ENCODE peak calls at places on chromosome 11, in four cellular contexts. G is trophoblast cell, S is H1, F is IMR-90. P is an unnamed sample.

GRCh38 chr11:24683578-24683977 is 186.7 kb downstream of the LUZP2 start:
- DNase-seq in G (no peak), S (no peak), F (no peak), P (no peak)

GRCh38 chr11:75201771-75202170 is 38.8 kb upstream of the TPBGL start:
- DNase-seq in G (no peak), S (no peak), F (no peak), P (peak; percentile 89)

GRCh38 chr11:121445071-121445768 is 6.9 kb upstream of the SORL1 start:
- DNase-seq in G (no peak), S (no peak), F (no peak), P (no peak)

GRCh38 chr11:116162086-116162485 is 610.7 kb downstream of the BUD13 start:
- DNase-seq in G (no peak), S (peak; percentile 11), F (no peak), P (no peak)

GRCh38 chr11:64239662-64240466 is 1.0 kb upstream of the FKBP2 start:
- DNase-seq in G (peak; percentile 63), S (no peak), F (no peak), P (no peak)

GRCh38 chr11:2142762-2143202 is 3.6 kb upstream of the IGF2 start:
- DNase-seq in G (peak; percentile 45), S (no peak), F (peak; percentile 52), P (no peak)

GRCh38 chr11:109522116-109522755 is 100.2 kb downstream of the C11orf87 start:
- DNase-seq in G (no peak), S (no peak), F (no peak), P (no peak)

GRCh38 chr11:59226396-59226795 is 13.7 kb upstream of the MPEG1 start:
- DNase-seq in G (no peak), S (no peak), F (no peak), P (no peak)

DNA sequence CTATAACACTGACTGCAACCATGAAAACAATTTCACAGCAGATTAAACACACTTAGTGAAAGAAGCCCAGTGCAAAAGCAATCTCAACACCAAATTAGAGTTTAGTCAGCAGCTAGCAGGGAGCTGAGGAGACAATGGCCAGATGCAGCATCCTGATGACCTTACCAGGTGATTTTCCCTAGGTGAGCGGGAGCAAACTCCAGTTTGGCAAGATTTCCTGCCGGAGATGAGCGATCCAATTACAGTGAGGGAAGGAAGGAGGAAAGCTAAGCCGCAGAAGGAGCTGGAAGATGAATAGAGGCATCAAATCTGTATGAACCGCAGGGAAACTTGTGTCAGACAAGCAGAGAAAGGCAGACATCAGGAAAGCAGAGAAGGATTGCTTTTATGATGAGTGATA is 273.9 kb upstream of the B3GAT1 start:
- DNase-seq in G (no peak), S (no peak), F (no peak), P (peak; percentile 31)
- H2AK5ac ChIP-seq in G (no peak overlapping the region), S (no peak overlapping the region), F (no peak overlapping the region), P (no peak overlapping the region)

GRCh38 chr11:19844806-19845205 is 132.2 kb downstream of the NAV2 start:
- DNase-seq in G (no peak), S (no peak), F (no peak), P (no peak)
- H3K36me3 ChIP-seq in G (no peaks in the 10 kb centered on the region), S (peaks cover 30% of the 10 kb centered on the region), F (peaks cover 9% of the 10 kb centered on the region), P (no peaks in the 10 kb centered on the region)

DNA sequence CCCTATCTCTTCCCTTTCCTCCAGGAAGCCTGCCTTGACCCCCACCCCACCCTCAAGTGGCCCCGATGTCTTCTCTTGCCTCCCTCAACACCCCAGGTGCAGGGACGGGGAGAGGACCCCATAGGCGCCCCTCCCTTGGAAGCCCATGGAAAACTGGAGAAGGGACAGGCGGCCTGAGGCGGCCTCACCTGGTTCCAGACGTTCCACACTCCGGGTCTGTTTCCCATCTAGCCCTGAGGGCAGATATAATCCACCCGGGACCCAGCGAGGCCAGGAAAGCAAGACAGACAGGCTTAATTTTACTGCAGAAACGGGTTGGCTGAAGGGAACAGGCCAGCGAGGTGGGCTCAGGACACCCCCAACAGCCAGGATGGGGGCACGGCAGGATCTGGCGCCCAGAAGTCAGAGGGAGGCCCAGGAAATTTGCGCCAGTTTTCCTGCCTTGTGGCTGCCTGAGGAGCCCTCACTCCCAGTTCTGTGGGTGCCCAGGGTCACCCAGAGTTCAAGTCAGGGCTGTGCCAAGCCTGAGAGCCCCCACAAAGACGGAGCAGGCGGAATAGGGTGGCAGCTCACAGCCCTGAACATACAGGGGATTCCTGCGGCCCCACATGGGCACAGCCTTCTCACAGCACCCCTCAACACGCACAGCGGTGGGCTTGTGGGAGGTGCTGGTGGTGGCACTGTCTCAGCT is 3.0 kb upstream of the SIGIRR start:
- DNase-seq in G (peak; percentile 56), S (no peak), F (no peak), P (no peak)
- H3K27me3 ChIP-seq in G (no peaks in the 10 kb centered on the region), S (peaks cover 6% of the 10 kb centered on the region), F (peaks cover 38% of the 10 kb centered on the region), P (no peaks in the 10 kb centered on the region)

GRCh38 chr11:117768506-117768905 is 28.5 kb downstream of the DSCAML1 start:
- DNase-seq in G (no peak), S (no peak), F (no peak), P (no peak)

GRCh38 chr11:117769530-117769929 is 27.5 kb downstream of the DSCAML1 start:
- DNase-seq in G (no peak), S (no peak), F (no peak), P (no peak)

GRCh38 chr11:117766576-117766975 is 30.4 kb downstream of the DSCAML1 start:
- DNase-seq in G (no peak), S (no peak), F (no peak), P (no peak)

GRCh38 chr11:117771197-117771596 is 25.8 kb downstream of the DSCAML1 start:
- DNase-seq in G (no peak), S (no peak), F (no peak), P (no peak)

DNA sequence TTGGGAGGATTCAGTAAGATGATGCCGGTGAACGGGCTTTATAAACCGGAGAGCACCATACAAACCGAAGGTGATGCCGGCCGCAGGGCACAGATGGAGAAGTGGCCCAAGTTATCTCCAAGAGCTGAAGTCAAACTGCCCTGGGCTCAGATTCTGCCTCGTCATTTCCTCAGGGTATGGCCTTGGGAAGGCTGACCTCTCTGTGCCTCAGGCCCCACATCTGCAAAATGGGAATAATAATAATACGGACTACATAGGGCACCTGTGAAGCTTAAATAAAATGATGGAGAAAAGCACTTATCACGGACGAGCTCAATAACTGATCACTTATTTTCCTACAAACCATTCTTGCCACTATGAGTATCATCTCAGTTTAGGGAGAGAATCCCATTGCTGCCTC is 29.9 kb downstream of the DSCAML1 start:
- DNase-seq in G (no peak), S (no peak), F (no peak), P (no peak)
- H2AK5ac ChIP-seq in G (no peak overlapping the region), S (no peak overlapping the region), F (no peak overlapping the region), P (no peak overlapping the region)

GRCh38 chr11:74090701-74091100 is 80.1 kb downstream of the C2CD3 start:
- DNase-seq in G (no peak), S (no peak), F (peak; percentile 29), P (peak; percentile 10)
- H3K36me3 ChIP-seq in G (peaks cover 15% of the 10 kb centered on the region), S (peaks cover 33% of the 10 kb centered on the region), F (peaks cover 19% of the 10 kb centered on the region), P (peaks cover 4% of the 10 kb centered on the region)

DNA sequence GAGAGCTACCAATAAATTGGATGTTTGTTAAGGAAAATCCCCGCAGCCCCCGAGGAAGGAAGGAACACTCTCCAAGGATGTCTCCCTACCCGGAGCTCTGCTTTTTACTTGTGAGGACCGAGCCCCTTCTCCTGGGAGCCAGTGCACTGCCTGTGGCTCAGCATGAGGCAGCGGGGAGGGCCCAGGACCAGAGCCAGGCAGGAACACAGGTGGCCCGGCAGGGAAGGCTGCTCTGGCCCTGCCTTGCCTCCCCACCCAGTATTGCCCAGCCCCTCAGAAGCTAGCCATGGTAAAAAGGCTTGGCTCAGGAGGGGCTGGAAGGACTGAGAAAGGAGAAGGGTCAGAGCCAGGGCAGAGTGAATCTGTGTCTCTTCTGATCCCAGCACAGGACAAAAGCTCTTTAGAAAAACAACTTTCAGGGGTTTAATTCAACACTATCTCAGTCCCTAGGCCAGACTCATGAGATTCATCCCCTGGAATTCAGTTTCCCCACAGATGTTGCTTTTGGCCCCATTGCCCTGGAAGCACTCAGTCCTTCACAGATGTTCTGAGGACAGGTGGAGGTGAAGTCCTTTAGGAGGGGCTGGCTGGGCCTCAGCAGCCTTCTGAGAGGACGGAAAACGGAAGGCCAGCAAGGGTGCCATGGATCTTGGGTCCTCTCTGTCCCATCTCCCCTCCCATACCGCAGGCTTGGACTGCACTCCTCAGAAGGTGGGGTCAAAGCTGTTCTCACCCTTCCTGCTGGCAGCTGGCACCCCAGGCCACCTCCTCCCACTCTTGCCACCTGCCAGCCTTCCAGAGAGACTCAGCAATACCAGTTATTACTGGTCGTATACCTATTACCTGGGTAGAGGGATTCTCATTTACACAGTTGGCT is 318.9 kb downstream of the NTM start:
- DNase-seq in G (no peak), S (no peak), F (no peak), P (no peak)
- H3K27me3 ChIP-seq in G (no peaks in the 10 kb centered on the region), S (peaks cover 19% of the 10 kb centered on the region), F (peaks cover 7% of the 10 kb centered on the region), P (no peaks in the 10 kb centered on the region)

DNA sequence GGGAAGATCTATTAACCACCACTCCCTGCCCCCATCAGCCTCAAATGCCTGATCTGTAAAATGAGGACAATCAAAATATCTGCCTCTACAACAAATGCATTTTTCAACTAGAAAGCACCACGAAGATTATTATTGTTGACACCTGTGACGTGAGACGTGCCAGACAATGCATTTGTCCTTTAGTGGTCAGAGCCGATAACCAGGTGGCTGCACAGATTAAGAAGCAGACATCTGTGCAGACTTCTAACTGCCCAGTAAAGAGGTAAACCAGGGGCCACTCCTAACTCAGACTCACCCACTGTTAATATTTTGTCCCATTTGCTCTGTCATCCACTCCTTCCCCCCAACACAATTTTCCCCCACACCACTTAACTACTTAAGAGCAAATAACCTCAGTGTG is 11.7 kb downstream of the PLEKHA7 start:
- DNase-seq in G (no peak), S (no peak), F (no peak), P (no peak)
- H2AK5ac ChIP-seq in G (no peak overlapping the region), S (no peak overlapping the region), F (no peak overlapping the region), P (no peak overlapping the region)